ENCODE peak calls at places on chromosomes 13 and 19, in seven cellular contexts. One of them, this sample, is unnamed.

GRCh38 chr19:47421844-47422395 is 2.6 kb upstream of the MEIS3 start:
- DNase-seq in cardiac fibroblast: no peak
- DNase-seq in A172: no peak
- DNase-seq in amniotic epithelial cell: no peak
- DNase-seq in head of caudate nucleus: no peak
- DNase-seq in Kasumi-1: no peak
- DNase-seq in IMR-90: no peak
- DNase-seq in this sample: no peak

GRCh38 chr13:51806571-51806970 is 2.6 kb upstream of the DHRS12 start:
- DNase-seq in cardiac fibroblast: peak; percentile 55
- DNase-seq in A172: no peak
- DNase-seq in amniotic epithelial cell: peak; percentile 41
- DNase-seq in head of caudate nucleus: no peak
- DNase-seq in Kasumi-1: peak; percentile 17
- DNase-seq in IMR-90: peak; percentile 34
- DNase-seq in this sample: no peak

GRCh38 chr13:46321494-46322225 is 65.4 kb downstream of the RUBCNL start:
- DNase-seq in cardiac fibroblast: peak; percentile 77
- DNase-seq in A172: peak; percentile 48
- DNase-seq in amniotic epithelial cell: peak; percentile 57
- DNase-seq in head of caudate nucleus: peak; percentile 47
- DNase-seq in Kasumi-1: peak; percentile 86
- DNase-seq in IMR-90: peak; percentile 44
- DNase-seq in this sample: no peak

GRCh38 chr19:14775855-14776254 is 2.5 kb downstream of the ADGRE2 start:
- DNase-seq in cardiac fibroblast: no peak
- DNase-seq in A172: no peak
- DNase-seq in amniotic epithelial cell: no peak
- DNase-seq in head of caudate nucleus: peak; percentile 16
- DNase-seq in Kasumi-1: peak; percentile 52
- DNase-seq in IMR-90: no peak
- DNase-seq in this sample: no peak

GRCh38 chr13:63337041-63337440 is 1921.4 kb upstream of the PCDH20 start:
- DNase-seq in cardiac fibroblast: no peak
- DNase-seq in A172: no peak
- DNase-seq in amniotic epithelial cell: no peak
- DNase-seq in head of caudate nucleus: no peak
- DNase-seq in Kasumi-1: no peak
- DNase-seq in IMR-90: no peak
- DNase-seq in this sample: no peak

GRCh38 chr13:79548886-79549285 is 67.9 kb downstream of the NDFIP2 start:
- DNase-seq in cardiac fibroblast: peak; percentile 46
- DNase-seq in A172: no peak
- DNase-seq in amniotic epithelial cell: no peak
- DNase-seq in head of caudate nucleus: no peak
- DNase-seq in Kasumi-1: peak; percentile 41
- DNase-seq in IMR-90: peak; percentile 11
- DNase-seq in this sample: no peak

GRCh38 chr19:48856921-48857320 is 11.5 kb downstream of the PLEKHA4 start:
- DNase-seq in cardiac fibroblast: no peak
- DNase-seq in A172: peak; percentile 56
- DNase-seq in amniotic epithelial cell: peak; percentile 57
- DNase-seq in head of caudate nucleus: no peak
- DNase-seq in Kasumi-1: no peak
- DNase-seq in IMR-90: no peak
- DNase-seq in this sample: no peak

GRCh38 chr13:50635504-50635903 is 208.0 kb downstream of the DLEU7 start:
- DNase-seq in cardiac fibroblast: peak; percentile 85
- DNase-seq in A172: no peak
- DNase-seq in amniotic epithelial cell: peak; percentile 78
- DNase-seq in head of caudate nucleus: no peak
- DNase-seq in Kasumi-1: peak; percentile 28
- DNase-seq in IMR-90: no peak
- DNase-seq in this sample: peak; percentile 69

GRCh38 chr13:37597477-37597876 is 1.1 kb downstream of the POSTN start:
- DNase-seq in cardiac fibroblast: no peak
- DNase-seq in A172: no peak
- DNase-seq in amniotic epithelial cell: no peak
- DNase-seq in head of caudate nucleus: no peak
- DNase-seq in Kasumi-1: no peak
- DNase-seq in IMR-90: no peak
- DNase-seq in this sample: no peak

GRCh38 chr19:39951686-39952085 is 17.3 kb upstream of the FCGBP start:
- DNase-seq in cardiac fibroblast: peak; percentile 67
- DNase-seq in A172: no peak
- DNase-seq in amniotic epithelial cell: peak; percentile 62
- DNase-seq in head of caudate nucleus: no peak
- DNase-seq in Kasumi-1: peak; percentile 13
- DNase-seq in IMR-90: peak; percentile 61
- DNase-seq in this sample: peak; percentile 24

GRCh38 chr19:10454267-10454666 is 33.9 kb downstream of the PDE4A start:
- DNase-seq in cardiac fibroblast: peak; percentile 18
- DNase-seq in A172: peak; percentile 60
- DNase-seq in amniotic epithelial cell: peak; percentile 36
- DNase-seq in head of caudate nucleus: no peak
- DNase-seq in Kasumi-1: no peak
- DNase-seq in IMR-90: peak; percentile 18
- DNase-seq in this sample: no peak

GRCh38 chr19:18060472-18060871 is 26.3 kb downstream of the IL12RB1 start:
- DNase-seq in cardiac fibroblast: no peak
- DNase-seq in A172: no peak
- DNase-seq in amniotic epithelial cell: no peak
- DNase-seq in head of caudate nucleus: no peak
- DNase-seq in Kasumi-1: no peak
- DNase-seq in IMR-90: no peak
- DNase-seq in this sample: no peak

GRCh38 chr19:3669616-3670257 is 30.5 kb downstream of the PIP5K1C start:
- DNase-seq in cardiac fibroblast: no peak
- DNase-seq in A172: no peak
- DNase-seq in amniotic epithelial cell: no peak
- DNase-seq in head of caudate nucleus: no peak
- DNase-seq in Kasumi-1: no peak
- DNase-seq in IMR-90: no peak
- DNase-seq in this sample: no peak

GRCh38 chr13:32059511-32059984 is 28.0 kb downstream of the FRY start:
- DNase-seq in cardiac fibroblast: no peak
- DNase-seq in A172: no peak
- DNase-seq in amniotic epithelial cell: no peak
- DNase-seq in head of caudate nucleus: no peak
- DNase-seq in Kasumi-1: no peak
- DNase-seq in IMR-90: no peak
- DNase-seq in this sample: no peak

GRCh38 chr19:29831041-29831548 is 19.3 kb downstream of the CCNE1 start:
- DNase-seq in cardiac fibroblast: peak; percentile 47
- DNase-seq in A172: peak; percentile 67
- DNase-seq in amniotic epithelial cell: no peak
- DNase-seq in head of caudate nucleus: no peak
- DNase-seq in Kasumi-1: no peak
- DNase-seq in IMR-90: no peak
- DNase-seq in this sample: no peak

GRCh38 chr13:36454121-36454520 is 21.8 kb downstream of the CCNA1 start:
- DNase-seq in cardiac fibroblast: no peak
- DNase-seq in A172: no peak
- DNase-seq in amniotic epithelial cell: no peak
- DNase-seq in head of caudate nucleus: no peak
- DNase-seq in Kasumi-1: no peak
- DNase-seq in IMR-90: no peak
- DNase-seq in this sample: no peak

GRCh38 chr19:17415107-17415506 is 4.7 kb upstream of the MVB12A start:
- DNase-seq in cardiac fibroblast: no peak
- DNase-seq in A172: no peak
- DNase-seq in amniotic epithelial cell: peak; percentile 97
- DNase-seq in head of caudate nucleus: no peak
- DNase-seq in Kasumi-1: no peak
- DNase-seq in IMR-90: no peak
- DNase-seq in this sample: no peak

GRCh38 chr19:4390017-4390861 is 10.1 kb downstream of the SH3GL1 start:
- DNase-seq in cardiac fibroblast: peak; percentile 66
- DNase-seq in A172: no peak
- DNase-seq in amniotic epithelial cell: peak; percentile 54
- DNase-seq in head of caudate nucleus: no peak
- DNase-seq in Kasumi-1: peak; percentile 61
- DNase-seq in IMR-90: peak; percentile 56
- DNase-seq in this sample: no peak

GRCh38 chr13:43990829-43991228 is 111.1 kb downstream of the LACC1 start:
- DNase-seq in cardiac fibroblast: no peak
- DNase-seq in A172: no peak
- DNase-seq in amniotic epithelial cell: no peak
- DNase-seq in head of caudate nucleus: no peak
- DNase-seq in Kasumi-1: no peak
- DNase-seq in IMR-90: no peak
- DNase-seq in this sample: no peak

GRCh38 chr19:2059422-2060201 is 8.6 kb upstream of the MKNK2 start:
- DNase-seq in cardiac fibroblast: peak; percentile 75
- DNase-seq in A172: peak; percentile 94
- DNase-seq in amniotic epithelial cell: peak; percentile 50
- DNase-seq in head of caudate nucleus: peak; percentile 47
- DNase-seq in Kasumi-1: no peak
- DNase-seq in IMR-90: peak; percentile 61
- DNase-seq in this sample: peak; percentile 89

GRCh38 chr13:111530137-111530536 is 209.7 kb downstream of the TEX29 start:
- DNase-seq in cardiac fibroblast: no peak
- DNase-seq in A172: no peak
- DNase-seq in amniotic epithelial cell: no peak
- DNase-seq in head of caudate nucleus: no peak
- DNase-seq in Kasumi-1: no peak
- DNase-seq in IMR-90: no peak
- DNase-seq in this sample: no peak